ENCODE peak calls at places on chromosomes 12 and 14, in seven cellular contexts. W, O, U, I, D, Z and A are unnamed samples.

GRCh38 chr12:12823308-12823707 is 10.2 kb downstream of the DDX47 start:
- DNase-seq in I (no peak), D (peak; percentile 39), W (peak; percentile 89), U (no peak), O (no peak), Z (no peak), A (no peak)

GRCh38 chr12:112555621-112556233 is 137.0 kb downstream of the PTPN11 start:
- DNase-seq in O (no peak), I (no peak), Z (no peak), W (no peak), U (no peak), D (no peak), A (no peak)

GRCh38 chr12:48786591-48787544 is 2.0 kb downstream of the ADCY6 start:
- DNase-seq in Z (peak; percentile 58), D (no peak), I (no peak), O (no peak), W (no peak), U (no peak), A (no peak)

GRCh38 chr12:43882578-43883178 is 46.8 kb downstream of the TMEM117 start:
- DNase-seq in D (peak; percentile 49), I (no peak), O (no peak), Z (no peak), U (peak; percentile 56), W (peak; percentile 76), A (no peak)

GRCh38 chr14:101758913-101759593 is 2.5 kb upstream of the PPP2R5C start:
- DNase-seq in D (no peak), I (no peak), Z (no peak), U (no peak), W (no peak), O (no peak), A (peak; percentile 70)

GRCh38 chr14:105899071-105899641 is 372.8 kb downstream of the TMEM121 start:
- DNase-seq in O (no peak), I (no peak), W (no peak), U (no peak), D (no peak), Z (no peak), A (no peak)

GRCh38 chr12:31958601-31959000 is 614 bp upstream of the RESF1 start:
- DNase-seq in Z (no peak), D (no peak), I (no peak), O (no peak), U (no peak), W (no peak), A (no peak)

GRCh38 chr14:24077086-24077485 is 5.7 kb downstream of the CPNE6 start:
- DNase-seq in Z (no peak), U (no peak), W (no peak), O (no peak), D (no peak), I (no peak), A (no peak)

GRCh38 chr12:45336762-45337596 is 121.1 kb downstream of the ANO6 start:
- DNase-seq in O (no peak), D (peak; percentile 79), W (peak; percentile 98), I (no peak), Z (no peak), U (no peak), A (no peak)

GRCh38 chr12:101166866-101167265 is 43.2 kb downstream of the SLC5A8 start:
- DNase-seq in U (no peak), D (no peak), I (no peak), W (no peak), O (no peak), Z (no peak), A (no peak)

GRCh38 chr14:92039073-92039719 is 663 bp downstream of the TRIP11 start:
- DNase-seq in W (peak; percentile 70), I (no peak), D (peak; percentile 72), Z (no peak), O (no peak), U (no peak), A (no peak)

GRCh38 chr14:49992901-49993335 is 100.0 kb downstream of the ARF6 start:
- DNase-seq in D (no peak), I (no peak), U (no peak), W (peak; percentile 91), Z (no peak), O (no peak), A (no peak)

GRCh38 chr14:60640859-60641721 is 8.2 kb downstream of the SIX1 start:
- DNase-seq in O (no peak), Z (no peak), U (no peak), D (no peak), W (no peak), I (no peak), A (no peak)

GRCh38 chr12:119819322-119819721 is 57.8 kb downstream of the CIT start:
- DNase-seq in I (no peak), Z (no peak), U (no peak), O (no peak), D (no peak), W (no peak), A (no peak)

DNA sequence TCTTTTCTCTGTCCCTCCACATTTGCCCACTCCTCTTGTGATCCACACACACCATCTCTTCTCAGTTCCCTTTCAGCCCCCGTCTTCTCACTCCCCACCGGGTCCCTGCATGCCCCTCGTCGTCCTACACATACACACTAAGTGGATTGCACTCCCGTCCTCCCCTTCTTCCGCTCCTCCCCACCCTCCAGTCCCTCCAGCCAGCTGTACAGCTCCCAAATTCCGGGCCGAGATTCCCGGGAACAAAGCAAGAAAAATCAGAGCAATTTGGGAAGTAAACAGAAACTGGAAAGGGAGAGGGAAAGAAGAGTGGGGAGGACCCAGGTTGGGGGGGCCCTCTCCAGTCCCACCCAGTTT is 282 bp upstream of the IGFBP6 start:
- DNase-seq in Z (no peak), I (no peak), U (no peak), O (no peak), D (peak; percentile 20), W (peak; percentile 35), A (no peak)
- H3K27ac ChIP-seq in Z (peak overlapping the region; percentile 85), I (peak overlapping the region; percentile 76), U (no peak overlapping the region), O (peak overlapping the region; percentile 69), D (peak overlapping the region; percentile 66), W (peak overlapping the region; percentile 94), A (peak overlapping the region; percentile 93)

GRCh38 chr12:96064266-96064665 is 28.9 kb upstream of the LTA4H start:
- DNase-seq in O (no peak), D (no peak), I (no peak), W (no peak), Z (no peak), U (no peak), A (no peak)

GRCh38 chr12:96064966-96065365 is 29.6 kb upstream of the LTA4H start:
- DNase-seq in O (no peak), U (no peak), W (no peak), I (no peak), Z (no peak), D (no peak), A (no peak)

GRCh38 chr12:96061864-96062453 is 26.6 kb upstream of the LTA4H start:
- DNase-seq in U (peak; percentile 64), I (no peak), O (peak; percentile 31), W (peak; percentile 87), D (peak; percentile 72), Z (peak; percentile 37), A (no peak)

GRCh38 chr12:96061323-96061722 is 25.9 kb upstream of the LTA4H start:
- DNase-seq in I (no peak), Z (no peak), W (no peak), U (no peak), D (no peak), O (no peak), A (no peak)

DNA sequence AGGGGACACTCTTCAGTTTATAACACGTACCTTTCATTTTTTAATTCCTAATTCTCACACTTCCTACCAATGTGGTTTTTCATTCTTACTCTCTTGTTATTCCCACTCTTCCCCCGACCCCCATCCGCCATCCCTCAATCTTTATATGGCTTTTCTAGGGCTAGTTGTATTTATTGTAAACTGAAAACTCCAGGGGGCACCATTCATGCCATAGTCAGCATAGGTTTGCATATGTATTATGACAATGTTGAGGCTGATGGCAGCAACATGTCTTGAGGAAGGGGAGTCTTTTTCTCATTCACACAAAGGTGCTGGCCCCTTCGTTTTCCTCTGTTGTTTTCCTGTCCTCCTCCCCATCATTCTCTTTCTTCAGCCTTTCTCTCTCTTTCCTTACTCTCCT is 27.7 kb upstream of the LTA4H start:
- DNase-seq in Z (no peak), I (no peak), W (peak; percentile 25), D (no peak), U (no peak), O (no peak), A (no peak)
- TF ChIP-seq CTCF in Z (peak; percentile 31), I (no peak), W (no peak), D (no peak), U (peak; percentile 46), O (peak; percentile 13), A (no peak)

DNA sequence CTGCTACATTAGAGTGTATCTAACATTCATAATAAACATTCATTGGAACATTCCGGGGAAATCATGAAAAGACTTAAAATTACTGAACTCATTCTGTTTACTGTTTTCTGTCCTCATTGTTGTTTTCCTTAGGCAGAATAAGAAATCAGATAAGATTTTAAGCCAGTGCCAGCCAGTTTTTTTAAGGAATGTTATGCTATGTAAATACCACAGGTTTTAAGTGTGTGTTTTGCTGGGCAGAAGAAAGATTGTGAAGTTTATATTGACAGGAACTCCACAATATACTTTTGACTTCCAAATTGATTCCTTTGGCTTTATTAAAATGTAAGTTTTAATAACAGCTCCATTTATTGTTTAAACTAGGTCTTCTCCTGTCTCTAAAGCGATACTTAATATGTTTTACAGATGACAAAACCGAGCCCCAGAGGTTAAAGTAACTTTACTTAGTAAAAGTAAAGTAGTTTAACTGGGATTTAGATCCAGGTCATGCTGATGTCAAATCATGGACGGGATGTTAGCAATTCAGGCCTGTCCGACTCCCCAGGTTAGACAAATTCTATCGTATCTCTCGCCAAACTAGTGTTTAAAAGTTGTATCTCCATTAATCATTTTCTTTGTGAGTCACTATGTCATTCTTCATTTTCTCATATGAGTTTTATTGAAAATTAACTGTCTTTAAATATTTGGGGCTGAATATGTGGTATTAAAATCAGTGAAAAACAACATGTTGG is 1.8 kb downstream of the LARP4 start:
- DNase-seq in W (no peak), O (no peak), Z (no peak), D (peak; percentile 14), I (no peak), U (no peak), A (no peak)
- H3K4me3 ChIP-seq in W (peak overlapping the region; percentile 81), O (peak overlapping the region; percentile 84), Z (peak overlapping the region; percentile 73), D (peak overlapping the region; percentile 95), I (peak overlapping the region; percentile 90), U (peak overlapping the region; percentile 91), A (peak overlapping the region; percentile 84)

DNA sequence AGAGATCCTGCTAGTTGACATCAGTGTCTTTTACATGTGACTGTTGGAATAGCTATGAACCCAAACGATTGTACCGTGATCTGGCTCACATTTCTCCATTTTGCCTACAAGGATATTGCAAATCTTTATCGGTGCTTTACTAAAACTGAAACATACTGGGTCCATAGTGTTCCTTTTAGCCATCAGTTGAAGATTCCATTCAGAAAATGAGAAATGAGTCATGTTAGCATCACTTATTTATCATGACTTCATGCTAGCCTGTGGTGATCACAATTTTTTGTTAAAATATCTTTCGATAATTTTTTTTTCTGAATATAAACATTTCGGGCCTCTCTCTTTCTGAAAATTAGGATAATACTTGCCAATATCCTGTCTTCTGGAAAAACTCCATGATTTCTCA is 210.3 kb downstream of the EGLN3 start:
- DNase-seq in Z (no peak), D (no peak), O (no peak), U (no peak), I (no peak), W (no peak), A (no peak)
- H3K27ac ChIP-seq in Z (no peak overlapping the region), D (no peak overlapping the region), O (no peak overlapping the region), U (no peak overlapping the region), I (no peak overlapping the region), W (no peak overlapping the region), A (no peak overlapping the region)